ENCODE peak calls at places on chromosomes 7 and 10, in eight cellular contexts. T, I, B, M, Z, X, Q and G are unnamed samples.

GRCh38 chr7:66146701-66147100 is 32.1 kb downstream of the CRCP start:
- DNase-seq in T (peak), I (no peak), B (no peak), M (no peak), Z (no peak), X (no peak), Q (no peak), G (no peak)

GRCh38 chr7:86149266-86149665 is 494.4 kb upstream of the GRM3 start:
- DNase-seq in T (no peak), I (no peak), B (no peak), M (no peak), Z (no peak), X (no peak), Q (no peak), G (no peak)

GRCh38 chr10:61606971-61607907 is 55.5 kb upstream of the CABCOCO1 start:
- DNase-seq in T (peak), I (no peak), B (no peak), M (no peak), Z (no peak), X (no peak), Q (no peak), G (no peak)

GRCh38 chr10:102237711-102238252 is 3.5 kb downstream of the PITX3 start:
- DNase-seq in T (no peak), I (no peak), B (no peak), M (no peak), Z (no peak), X (no peak), Q (no peak), G (no peak)

GRCh38 chr10:97278491-97278989 is 13.9 kb downstream of the ARHGAP19 start:
- DNase-seq in T (peak), I (peak), B (no peak), M (peak), Z (no peak), X (peak), Q (peak), G (peak)

GRCh38 chr7:27765856-27766255 is 25.9 kb downstream of the TAX1BP1 start:
- DNase-seq in T (no peak), I (no peak), B (no peak), M (no peak), Z (no peak), X (no peak), Q (no peak), G (no peak)

GRCh38 chr7:627661-628027 is 98.9 kb upstream of the DNAAF5 start:
- DNase-seq in T (no peak), I (no peak), B (no peak), M (no peak), Z (no peak), X (no peak), Q (no peak), G (no peak)

GRCh38 chr10:72637398-72637857 is 11.5 kb upstream of the MICU1 start:
- DNase-seq in T (peak), I (no peak), B (no peak), M (no peak), Z (no peak), X (no peak), Q (no peak), G (no peak)

GRCh38 chr10:70578371-70578947 is 24.1 kb downstream of the PRF1 start:
- DNase-seq in T (peak), I (no peak), B (no peak), M (peak), Z (no peak), X (peak), Q (no peak), G (no peak)